ENCODE peak calls at places on chromosomes 7 and 10, in five cellular contexts. A is thoracic aorta, D is body of pancreas, P is tibial artery, X is dorsolateral prefrontal cortex. J is an unnamed sample.

GRCh38 chr10:100146398-100146797 is 39.4 kb downstream of the ERLIN1 start:
- DNase-seq in P (no peak), X (no peak), D (no peak), A (no peak), J (no peak)

GRCh38 chr10:63114031-63114814 is 18.9 kb upstream of the NRBF2 start:
- DNase-seq in D (peak), A (peak), X (no peak), P (peak), J (peak)

GRCh38 chr10:90751107-90751997 is 106.5 kb downstream of the HTR7 start:
- DNase-seq in P (peak), X (no peak), A (no peak), D (peak), J (no peak)

GRCh38 chr10:104331208-104331838 is 6.9 kb downstream of the ITPRIP start:
- DNase-seq in A (no peak), P (no peak), D (peak), X (no peak), J (no peak)

GRCh38 chr10:71805776-71806705 is 32.7 kb upstream of the VSIR start:
- DNase-seq in D (no peak), X (no peak), P (no peak), A (no peak), J (no peak)

GRCh38 chr10:47396311-47396717 is 12.2 kb upstream of the ZNF488 start:
- DNase-seq in P (no peak), X (no peak), A (no peak), D (no peak), J (no peak)

GRCh38 chr7:14048889-14049288 is 59.4 kb upstream of the ETV1 start:
- DNase-seq in A (no peak), X (no peak), P (no peak), D (no peak), J (no peak)

GRCh38 chr7:128167316-128167691 is 73.8 kb upstream of the LEP start:
- DNase-seq in P (no peak), A (no peak), X (no peak), D (peak), J (no peak)

GRCh38 chr10:101123085-101123814 is 7.8 kb upstream of the TLX1 start:
- DNase-seq in A (no peak), D (no peak), P (no peak), X (no peak), J (no peak)

GRCh38 chr10:62116896-62117295 is 151.7 kb downstream of the RTKN2 start:
- DNase-seq in P (no peak), D (no peak), A (no peak), X (no peak), J (no peak)

GRCh38 chr10:95573497-95573896 is 12.3 kb upstream of the SORBS1 start:
- DNase-seq in D (no peak), A (no peak), P (no peak), X (no peak), J (no peak)

DNA sequence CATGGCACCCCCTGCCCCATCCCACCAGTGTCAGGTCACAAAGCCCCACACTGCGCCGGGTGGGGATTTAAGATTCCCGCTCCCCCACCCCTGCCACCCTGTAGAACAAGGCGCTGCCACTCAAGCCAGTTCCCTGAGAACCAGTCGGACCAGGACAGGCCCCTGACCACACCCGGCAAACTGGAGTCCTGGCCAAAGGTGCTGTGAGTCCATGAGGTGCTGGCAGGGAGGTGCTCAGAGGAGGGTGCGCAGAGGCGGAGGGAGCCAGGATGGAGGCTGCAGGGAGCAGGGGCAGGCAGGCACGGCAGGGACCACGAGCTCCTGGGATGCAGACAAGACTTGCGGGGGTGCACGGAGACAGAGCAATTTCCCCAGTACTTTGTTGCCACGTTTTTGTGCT is 19.7 kb upstream of the GDI2 start:
- DNase-seq in P (no peak), D (no peak), X (no peak), A (no peak), J (no peak)
- H3K4me3 ChIP-seq in P (no peak), D (no peak), X (no peak), A (no peak), J (no peak)

GRCh38 chr10:3321123-3321522 is 148.5 kb upstream of the PITRM1 start:
- DNase-seq in D (no peak), P (no peak), X (no peak), A (no peak), J (no peak)

GRCh38 chr10:3330687-3331086 is 158.1 kb upstream of the PITRM1 start:
- DNase-seq in A (no peak), P (peak), D (no peak), X (no peak), J (peak)

GRCh38 chr10:3323865-3324498 is 151.4 kb upstream of the PITRM1 start:
- DNase-seq in A (no peak), P (no peak), D (no peak), X (peak), J (no peak)

GRCh38 chr10:3324572-3324971 is 152.0 kb upstream of the PITRM1 start:
- DNase-seq in A (no peak), D (no peak), P (no peak), X (no peak), J (no peak)

DNA sequence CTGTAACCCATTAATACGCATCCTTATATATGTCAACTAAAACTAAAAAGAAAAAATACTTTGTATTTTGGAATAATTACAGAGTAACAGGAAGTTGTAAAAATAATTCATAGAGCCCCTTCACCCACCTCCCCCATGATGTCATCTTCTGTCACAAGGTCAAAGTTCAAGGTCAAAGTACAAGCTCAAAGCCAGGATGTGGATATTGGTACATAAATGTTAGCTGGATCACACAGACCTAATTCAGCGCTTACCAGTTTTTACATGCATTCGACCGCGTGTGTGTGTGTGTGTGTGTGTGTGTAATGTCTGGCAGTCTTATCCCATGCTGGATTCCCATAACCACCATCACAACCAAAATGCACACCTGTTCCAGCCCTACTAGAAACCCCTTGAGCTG is 153.4 kb upstream of the PITRM1 start:
- DNase-seq in A (no peak), X (no peak), P (no peak), D (no peak), J (no peak)
- H3K27ac ChIP-seq in A (no peak), X (no peak), P (no peak), D (no peak), J (no peak)

GRCh38 chr7:123581162-123581459 is 20.5 kb upstream of the ASB15 start:
- DNase-seq in D (no peak), A (no peak), P (no peak), X (no peak), J (no peak)
- TF ChIP-seq CTCF in D (no peak), A (no peak), P (no peak), X (no peak), J (no peak)

GRCh38 chr10:118567701-118568248 is 27.7 kb downstream of the PRLHR start:
- DNase-seq in X (no peak), D (no peak), A (no peak), P (no peak), J (no peak)

GRCh38 chr10:118569882-118570252 is 25.6 kb downstream of the PRLHR start:
- DNase-seq in P (no peak), X (no peak), D (no peak), A (no peak), J (no peak)

GRCh38 chr10:118569241-118569881 is 26.1 kb downstream of the PRLHR start:
- DNase-seq in A (no peak), X (no peak), P (no peak), D (no peak), J (no peak)

GRCh38 chr10:118566911-118567310 is 28.5 kb downstream of the PRLHR start:
- DNase-seq in X (no peak), D (no peak), P (no peak), A (no peak), J (no peak)

GRCh38 chr10:118568327-118568848 is 27.1 kb downstream of the PRLHR start:
- DNase-seq in A (no peak), D (peak), P (no peak), X (no peak), J (peak)
- H3K4me3 ChIP-seq in A (peak), D (no peak), P (no peak), X (no peak), J (peak)

GRCh38 chr7:2718703-2718965 is 30.6 kb downstream of the AMZ1 start:
- DNase-seq in P (no peak), D (no peak), X (no peak), A (no peak), J (no peak)

GRCh38 chr7:2717293-2717904 is 29.4 kb downstream of the AMZ1 start:
- DNase-seq in P (no peak), A (no peak), D (no peak), X (no peak), J (no peak)

GRCh38 chr7:2719007-2719406 is 31.0 kb downstream of the AMZ1 start:
- DNase-seq in P (no peak), A (no peak), D (no peak), X (no peak), J (no peak)

GRCh38 chr7:2716906-2717292 is 28.9 kb downstream of the AMZ1 start:
- DNase-seq in X (no peak), D (no peak), P (no peak), A (no peak), J (no peak)

DNA sequence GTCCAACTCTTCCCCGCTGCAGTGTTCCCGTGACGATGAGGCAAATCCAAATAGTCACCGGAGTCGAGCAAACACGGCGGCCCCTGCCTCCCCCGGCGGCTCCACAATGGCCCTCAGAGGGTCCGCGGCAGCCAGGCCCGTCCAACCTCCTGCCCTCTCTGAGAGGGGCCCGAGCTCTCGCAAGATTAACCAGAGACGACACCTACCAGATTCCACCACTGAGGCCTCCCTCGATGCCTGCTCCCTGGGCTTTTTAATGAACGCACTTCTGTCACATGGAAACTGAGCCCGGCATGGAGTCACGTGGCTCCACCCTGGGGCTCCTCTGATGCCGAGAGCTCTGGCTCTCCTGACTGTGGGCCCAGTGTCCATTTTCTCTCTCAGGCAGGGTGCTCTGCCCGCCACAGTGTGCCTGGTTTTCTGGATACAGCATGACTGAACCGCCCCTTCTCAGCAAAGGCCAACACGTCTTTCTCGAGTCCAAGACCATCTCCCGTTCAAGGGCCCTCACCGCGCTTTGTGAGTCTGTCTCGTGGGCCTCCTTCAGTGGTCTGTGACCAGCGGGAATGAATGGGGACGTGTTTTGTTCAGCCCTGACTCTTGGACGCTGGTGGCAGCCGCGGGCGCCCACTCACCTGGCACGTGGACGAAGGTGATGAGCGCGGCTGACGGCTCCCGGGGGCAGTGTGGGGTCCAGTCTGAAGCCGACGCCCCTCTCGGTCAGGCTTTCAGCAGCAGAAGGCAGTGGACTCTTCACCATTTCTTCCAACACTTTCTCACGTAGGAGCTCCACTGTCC is 30.1 kb downstream of the AMZ1 start:
- DNase-seq in P (no peak), A (no peak), D (no peak), X (no peak), J (no peak)
- H3K27ac ChIP-seq in P (peak), A (no peak), D (no peak), X (no peak), J (peak)

GRCh38 chr7:76050545-76050944 is 2.6 kb downstream of the MDH2 start:
- DNase-seq in A (no peak), P (no peak), X (no peak), D (no peak), J (no peak)

GRCh38 chr7:76047305-76047810 is 442 bp downstream of the STYXL1 start:
- DNase-seq in X (no peak), D (no peak), P (no peak), A (no peak), J (no peak)

GRCh38 chr7:76049295-76049694 is 1.4 kb downstream of the MDH2 start:
- DNase-seq in P (no peak), A (no peak), D (no peak), X (no peak), J (no peak)

GRCh38 chr7:76047811-76048667 is at the start of the genes MDH2 and STYXL1:
- DNase-seq in A (peak), P (peak), D (peak), X (peak), J (peak)

GRCh38 chr7:76048668-76048988 is 722 bp downstream of the MDH2 start:
- DNase-seq in D (peak), A (no peak), X (no peak), P (no peak), J (no peak)
- TF ChIP-seq CTCF in D (no peak), A (no peak), X (no peak), P (no peak), J (no peak)